ENCODE peak calls at places on chromosomes 11 and 22, in seven cellular contexts. A is amygdala; E is mesendoderm; L is C1 segment of cervical spinal cord; V is left ventricle myocardium inferior; R is CD4-positive, alpha-beta memory T cell; M is activated CD4-positive, alpha-beta T cell treated with anti-CD3 and anti-CD28 coated beads, Interleukin-2, amount 10 ng/mL, durations not matched to agents 24 days and 14 days. J is an unnamed sample.
A peak's percentile ranks its signal among the peaks of the same experiment; 100 is the strongest.

GRCh38 chr11:70603756-70604211 is 205.5 kb downstream of the CTTN start:
- DNase-seq in A (no peak), E (no peak), L (no peak), V (no peak), R (no peak), M (no peak), J (no peak)

GRCh38 chr11:129968611-129969419 is 33.8 kb downstream of the PRDM10 start:
- DNase-seq in A (no peak), E (no peak), L (no peak), V (no peak), R (no peak), M (no peak), J (no peak)

GRCh38 chr11:121567988-121568387 is 115.2 kb upstream of the SORL1-AS1 start:
- DNase-seq in A (no peak), E (no peak), L (no peak), V (no peak), R (no peak), M (no peak), J (no peak)

GRCh38 chr11:36215688-36216050 is 73.6 kb downstream of the COMMD9 start:
- DNase-seq in A (no peak), E (no peak), L (no peak), V (no peak), R (no peak), M (no peak), J (no peak)

GRCh38 chr22:45305456-45306065 is 4.2 kb upstream of the FAM118A start:
- DNase-seq in A (no peak), E (no peak), L (no peak), V (no peak), R (no peak), M (no peak), J (no peak)

GRCh38 chr22:19287076-19287724 is 4.3 kb downstream of the CLTCL1 start:
- DNase-seq in A (no peak), E (no peak), L (no peak), V (no peak), R (no peak), M (no peak), J (no peak)

GRCh38 chr11:123188508-123189165 is 6.4 kb downstream of the CLMP start:
- DNase-seq in A (peak; percentile 26), E (peak; percentile 58), L (peak; percentile 44), V (no peak), R (no peak), M (no peak), J (peak; percentile 63)

GRCh38 chr11:7364660-7365059 is 113.0 kb downstream of the SYT9 start:
- DNase-seq in A (no peak), E (no peak), L (no peak), V (no peak), R (no peak), M (no peak), J (no peak)

GRCh38 chr11:104956528-104956927 is 11.8 kb downstream of the CASP4 start:
- DNase-seq in A (no peak), E (peak; percentile 72), L (no peak), V (no peak), R (no peak), M (no peak), J (no peak)

GRCh38 chr22:11605468-11605981 is 3922.5 kb upstream of the OR11H1 start:
- DNase-seq in A (no peak), E (no peak), L (no peak), V (no peak), R (no peak), M (no peak), J (no peak)